ENCODE peak calls at places on chromosomes 13 and 19, in nine cellular contexts. E is ELR; A is iris pigment epithelial cell; N is stimulated activated CD8-positive, alpha-beta memory T cell treated with anti-CD3 and anti-CD28 coated beads, Interleukin-7, amount 100 ng/mL, for 48 hours; K is iPS-NIHi11; O is HEK293T; F is Calu3; V is substantia nigra; W is stimulated activated CD4-positive, alpha-beta T cell treated with anti-CD3 and anti-CD28 coated beads, Interleukin-1b, Interleukin-23, amount 100 ng/mL, for 24 hours. X is an unnamed sample.

GRCh38 chr13:23811366-23812027 is 77.7 kb downstream of the MIPEP start:
- DNase-seq in E (peak; percentile 17), A (no peak), N (no peak), K (no peak), O (no peak), F (no peak), V (no peak), W (no peak), X (no peak)

GRCh38 chr13:23656637-23657036 is 86.4 kb downstream of the TNFRSF19 start:
- DNase-seq in E (no peak), A (peak; percentile 78), N (no peak), K (no peak), O (no peak), F (no peak), V (no peak), W (no peak), X (no peak)

GRCh38 chr19:10855879-10856522 is 7.8 kb downstream of the C19orf38 start:
- DNase-seq in E (peak; percentile 60), A (no peak), N (no peak), K (peak; percentile 44), O (no peak), F (peak; percentile 30), V (no peak), W (no peak), X (no peak)

GRCh38 chr19:17686592-17687042 is 1.5 kb downstream of the UNC13A start:
- DNase-seq in E (peak; percentile 28), A (peak; percentile 10), N (no peak), K (peak; percentile 86), O (peak; percentile 30), F (no peak), V (no peak), W (no peak), X (no peak)

GRCh38 chr19:3771033-3771905 is 759 bp downstream of the RAX2 start:
- DNase-seq in E (no peak), A (no peak), N (no peak), K (no peak), O (no peak), F (no peak), V (no peak), W (no peak), X (no peak)

GRCh38 chr19:2048959-2049740 is 1.9 kb downstream of the MKNK2 start:
- DNase-seq in E (peak; percentile 30), A (peak; percentile 29), N (no peak), K (no peak), O (no peak), F (no peak), V (no peak), W (no peak), X (no peak)

GRCh38 chr13:50934735-50935419 is 25.3 kb downstream of the RNASEH2B start:
- DNase-seq in E (no peak), A (no peak), N (no peak), K (no peak), O (no peak), F (no peak), V (no peak), W (no peak), X (no peak)

GRCh38 chr19:10817291-10818038 is 18.5 kb downstream of the TMED1 start:
- DNase-seq in E (peak; percentile 97), A (peak; percentile 95), N (no peak), K (no peak), O (no peak), F (no peak), V (no peak), W (no peak), X (peak; percentile 33)

GRCh38 chr13:33287142-33287882 is 1.8 kb upstream of the STARD13 start:
- DNase-seq in E (no peak), A (no peak), N (no peak), K (no peak), O (no peak), F (no peak), V (no peak), W (no peak), X (no peak)

GRCh38 chr19:14383898-14384669 is 2.8 kb downstream of the ADGRE5 start:
- DNase-seq in E (peak; percentile 80), A (peak; percentile 55), N (no peak), K (no peak), O (no peak), F (peak; percentile 26), V (no peak), W (no peak), X (no peak)

GRCh38 chr13:65613004-65613403 is 1617.1 kb downstream of the PCDH9 start:
- DNase-seq in E (peak; percentile 8), A (no peak), N (no peak), K (peak; percentile 41), O (peak; percentile 67), F (no peak), V (no peak), W (no peak), X (no peak)

GRCh38 chr19:53506728-53507127 is 31.2 kb upstream of the ZNF331 start:
- DNase-seq in E (no peak), A (no peak), N (no peak), K (no peak), O (no peak), F (no peak), V (no peak), W (no peak), X (no peak)

GRCh38 chr13:40116008-40116407 is 460.5 kb downstream of the COG6 start:
- DNase-seq in E (peak; percentile 84), A (peak; percentile 98), N (no peak), K (peak; percentile 34), O (peak; percentile 45), F (peak; percentile 67), V (no peak), W (no peak), X (peak; percentile 70)

X was measured in stomach.